ENCODE peak calls at places on chromosomes 6 and 20, in ten cellular contexts. L is pancreas; C is M059J; Q is SW480; T is T-cell; Y is activated effector memory CD4-positive, alpha-beta T cell treated with anti-CD3 and anti-CD28 coated beads, Interleukin-2, amount 50 U/mL, for 16 hours; G is LoVo; M is foreskin fibroblast; N is head of caudate nucleus; J is NCI-H1092 treated with DMSO at 0.1 percent for 48 hours. F is an unnamed sample.

GRCh38 chr6:117546674-117547073 is 55.6 kb downstream of the GOPC start:
- DNase-seq in L (no peak), C (no peak), Q (peak), T (no peak), Y (no peak), G (no peak), M (no peak), N (no peak), J (no peak), F (no peak)

GRCh38 chr6:44737829-44738528 is 350.5 kb downstream of the CDC5L start:
- DNase-seq in L (no peak), C (no peak), Q (no peak), T (no peak), Y (no peak), G (no peak), M (no peak), N (no peak), J (no peak), F (no peak)

GRCh38 chr6:68990313-68990712 is 355.2 kb downstream of the ADGRB3 start:
- DNase-seq in L (no peak), C (no peak), Q (no peak), T (no peak), Y (no peak), G (no peak), M (no peak), N (no peak), J (no peak), F (no peak)

GRCh38 chr20:50695144-50695872 is 4.0 kb upstream of the RIPOR3 start:
- DNase-seq in L (no peak), C (peak), Q (no peak), T (no peak), Y (no peak), G (no peak), M (peak), N (no peak), J (no peak), F (no peak)

GRCh38 chr6:25188232-25188631 is 90.9 kb upstream of the CARMIL1 start:
- DNase-seq in L (no peak), C (no peak), Q (no peak), T (no peak), Y (no peak), G (no peak), M (no peak), N (no peak), J (no peak), F (no peak)

GRCh38 chr20:34268851-34269668 is 27.8 kb downstream of the ASIP start:
- DNase-seq in L (no peak), C (no peak), Q (no peak), T (peak), Y (peak), G (no peak), M (peak), N (peak), J (no peak), F (peak)

GRCh38 chr6:95593025-95593424 is 15.7 kb downstream of the MANEA start:
- DNase-seq in L (no peak), C (peak), Q (no peak), T (no peak), Y (no peak), G (peak), M (peak), N (no peak), J (no peak), F (no peak)

GRCh38 chr20:6492396-6493055 is 275.0 kb upstream of the BMP2 start:
- DNase-seq in L (no peak), C (peak), Q (no peak), T (no peak), Y (no peak), G (peak), M (peak), N (no peak), J (no peak), F (no peak)

GRCh38 chr6:158476389-158476788 is 83.5 kb upstream of the TMEM181 start:
- DNase-seq in L (no peak), C (no peak), Q (no peak), T (no peak), Y (no peak), G (no peak), M (no peak), N (no peak), J (peak), F (no peak)

GRCh38 chr20:24657211-24657610 is 187.8 kb downstream of the SYNDIG1 start:
- DNase-seq in L (peak), C (no peak), Q (no peak), T (no peak), Y (no peak), G (no peak), M (peak), N (no peak), J (peak), F (no peak)

GRCh38 chr6:154488276-154488627 is 22.2 kb downstream of the CNKSR3 start:
- DNase-seq in L (no peak), C (peak), Q (no peak), T (no peak), Y (no peak), G (no peak), M (peak), N (no peak), J (no peak), F (no peak)

GRCh38 chr6:50851269-50851847 is 32.7 kb downstream of the TFAP2B start:
- DNase-seq in L (no peak), C (peak), Q (no peak), T (no peak), Y (no peak), G (no peak), M (no peak), N (no peak), J (no peak), F (no peak)

GRCh38 chr6:116431964-116432595 is 29.1 kb upstream of the CALHM6 start:
- DNase-seq in L (no peak), C (no peak), Q (no peak), T (no peak), Y (no peak), G (no peak), M (no peak), N (no peak), J (no peak), F (no peak)

GRCh38 chr6:79522609-79523008 is 14.6 kb downstream of the LCA5 start:
- DNase-seq in L (no peak), C (no peak), Q (no peak), T (no peak), Y (no peak), G (no peak), M (no peak), N (no peak), J (no peak), F (no peak)

GRCh38 chr6:11494786-11495564 is 42.6 kb upstream of the TMEM170B start:
- DNase-seq in L (no peak), C (peak), Q (no peak), T (no peak), Y (no peak), G (no peak), M (no peak), N (no peak), J (no peak), F (no peak)

GRCh38 chr6:151179321-151179720 is 60.4 kb upstream of the AKAP12 start:
- DNase-seq in L (no peak), C (peak), Q (no peak), T (no peak), Y (no peak), G (no peak), M (peak), N (no peak), J (no peak), F (no peak)

GRCh38 chr20:47146703-47147102 is 209.8 kb downstream of the ZMYND8 start:
- DNase-seq in L (no peak), C (peak), Q (peak), T (no peak), Y (no peak), G (peak), M (peak), N (no peak), J (no peak), F (peak)

GRCh38 chr6:95321106-95321505 is 256.2 kb upstream of the MANEA start:
- DNase-seq in L (no peak), C (no peak), Q (no peak), T (no peak), Y (no peak), G (no peak), M (no peak), N (no peak), J (no peak), F (no peak)

GRCh38 chr20:45014671-45015415 is 48.5 kb downstream of the STK4 start:
- DNase-seq in L (no peak), C (peak), Q (no peak), T (no peak), Y (no peak), G (no peak), M (peak), N (no peak), J (no peak), F (no peak)

GRCh38 chr20:63626424-63627128 is at the start of gene GMEB2:
- DNase-seq in L (peak), C (no peak), Q (peak), T (no peak), Y (peak), G (no peak), M (peak), N (peak), J (peak), F (peak)

GRCh38 chr20:37615507-37616425 is 78.1 kb upstream of the CTNNBL1 start:
- DNase-seq in L (no peak), C (peak), Q (peak), T (peak), Y (peak), G (peak), M (peak), N (peak), J (no peak), F (no peak)

GRCh38 chr6:87183687-87184086 is 28.3 kb downstream of the ZNF292 start:
- DNase-seq in L (no peak), C (peak), Q (no peak), T (no peak), Y (no peak), G (no peak), M (peak), N (no peak), J (no peak), F (no peak)

GRCh38 chr6:157650261-157650640 is 172.8 kb upstream of the SNX9 start:
- DNase-seq in L (no peak), C (no peak), Q (no peak), T (no peak), Y (no peak), G (no peak), M (no peak), N (peak), J (peak), F (peak)

GRCh38 chr20:35502352-35502751 is 27.1 kb downstream of the C20orf173 start:
- DNase-seq in L (no peak), C (no peak), Q (no peak), T (no peak), Y (no peak), G (no peak), M (no peak), N (no peak), J (no peak), F (no peak)

GRCh38 chr6:143971453-143971852 is 36.6 kb downstream of the PLAGL1 start:
- DNase-seq in L (no peak), C (no peak), Q (no peak), T (no peak), Y (no peak), G (no peak), M (no peak), N (no peak), J (no peak), F (no peak)

GRCh38 chr6:63635165-63635562 is 438 bp upstream of the PHF3 start:
- DNase-seq in L (no peak), C (no peak), Q (no peak), T (no peak), Y (no peak), G (no peak), M (no peak), N (peak), J (no peak), F (no peak)

GRCh38 chr20:10357974-10358373 is 76.0 kb downstream of the MKKS start:
- DNase-seq in L (no peak), C (peak), Q (no peak), T (no peak), Y (no peak), G (no peak), M (peak), N (no peak), J (peak), F (no peak)

GRCh38 chr6:154830771-154831170 is 97.6 kb downstream of the SCAF8 start:
- DNase-seq in L (no peak), C (no peak), Q (no peak), T (no peak), Y (no peak), G (no peak), M (no peak), N (no peak), J (no peak), F (no peak)

F was measured in cardiac septum.